ENCODE peak calls at places on chromosomes 4 and X, in six cellular contexts. One of them, this sample, is unnamed.

GRCh38 chrX:18875256-18875878 is 108.5 kb downstream of the PHKA2 start:
- DNase-seq in naive thymus-derived CD4-positive, alpha-beta T cell: no peak
- DNase-seq in G401: peak
- DNase-seq in CD4-positive, alpha-beta T cell: no peak
- DNase-seq in GM13976: no peak
- DNase-seq in activated T-helper 1 cell treated with Interleukin-2 at 50 U/mL for 16 hours: no peak
- DNase-seq in this sample: no peak

GRCh38 chr4:121256887-121257426 is 92.8 kb upstream of the TNIP3 start:
- DNase-seq in naive thymus-derived CD4-positive, alpha-beta T cell: no peak
- DNase-seq in CD4-positive, alpha-beta T cell: no peak
- DNase-seq in GM13976: no peak
- DNase-seq in G401: no peak
- DNase-seq in activated T-helper 1 cell treated with Interleukin-2 at 50 U/mL for 16 hours: no peak
- DNase-seq in this sample: no peak

GRCh38 chr4:111991797-111992196 is 153.5 kb upstream of the FAM241A start:
- DNase-seq in naive thymus-derived CD4-positive, alpha-beta T cell: no peak
- DNase-seq in activated T-helper 1 cell treated with Interleukin-2 at 50 U/mL for 16 hours: no peak
- DNase-seq in G401: no peak
- DNase-seq in CD4-positive, alpha-beta T cell: no peak
- DNase-seq in GM13976: no peak
- DNase-seq in this sample: no peak

GRCh38 chr4:103046416-103047290 is 27.1 kb upstream of the SLC9B1 start:
- DNase-seq in CD4-positive, alpha-beta T cell: peak
- DNase-seq in naive thymus-derived CD4-positive, alpha-beta T cell: peak
- DNase-seq in G401: peak
- DNase-seq in GM13976: no peak
- DNase-seq in activated T-helper 1 cell treated with Interleukin-2 at 50 U/mL for 16 hours: no peak
- DNase-seq in this sample: peak

GRCh38 chr4:108417923-108418322 is 202.5 kb upstream of the RPL34 start:
- DNase-seq in naive thymus-derived CD4-positive, alpha-beta T cell: no peak
- DNase-seq in G401: no peak
- DNase-seq in GM13976: no peak
- DNase-seq in CD4-positive, alpha-beta T cell: no peak
- DNase-seq in activated T-helper 1 cell treated with Interleukin-2 at 50 U/mL for 16 hours: no peak
- DNase-seq in this sample: no peak

GRCh38 chr4:137310593-137311490 is 221.5 kb downstream of the PCDH18 start:
- DNase-seq in G401: no peak
- DNase-seq in CD4-positive, alpha-beta T cell: no peak
- DNase-seq in activated T-helper 1 cell treated with Interleukin-2 at 50 U/mL for 16 hours: no peak
- DNase-seq in naive thymus-derived CD4-positive, alpha-beta T cell: no peak
- DNase-seq in GM13976: no peak
- DNase-seq in this sample: no peak

GRCh38 chrX:95797344-95797743 is 887.3 kb upstream of the DIAPH2 start:
- DNase-seq in G401: no peak
- DNase-seq in CD4-positive, alpha-beta T cell: no peak
- DNase-seq in GM13976: no peak
- DNase-seq in naive thymus-derived CD4-positive, alpha-beta T cell: no peak
- DNase-seq in activated T-helper 1 cell treated with Interleukin-2 at 50 U/mL for 16 hours: no peak
- DNase-seq in this sample: peak

GRCh38 chrX:33339219-33339618 is 127.9 kb upstream of the DMD start:
- DNase-seq in GM13976: no peak
- DNase-seq in G401: no peak
- DNase-seq in CD4-positive, alpha-beta T cell: no peak
- DNase-seq in activated T-helper 1 cell treated with Interleukin-2 at 50 U/mL for 16 hours: no peak
- DNase-seq in naive thymus-derived CD4-positive, alpha-beta T cell: no peak
- DNase-seq in this sample: peak

GRCh38 chrX:129980043-129980442 is 2.4 kb upstream of the BCORL1 start:
- DNase-seq in CD4-positive, alpha-beta T cell: no peak
- DNase-seq in activated T-helper 1 cell treated with Interleukin-2 at 50 U/mL for 16 hours: peak
- DNase-seq in naive thymus-derived CD4-positive, alpha-beta T cell: no peak
- DNase-seq in GM13976: peak
- DNase-seq in G401: peak
- DNase-seq in this sample: no peak

GRCh38 chrX:107730991-107731766 is 44.4 kb downstream of the TSC22D3 start:
- DNase-seq in activated T-helper 1 cell treated with Interleukin-2 at 50 U/mL for 16 hours: no peak
- DNase-seq in GM13976: no peak
- DNase-seq in G401: no peak
- DNase-seq in CD4-positive, alpha-beta T cell: no peak
- DNase-seq in naive thymus-derived CD4-positive, alpha-beta T cell: no peak
- DNase-seq in this sample: no peak

GRCh38 chr4:169103966-169104412 is 93.9 kb upstream of the CBR4 start:
- DNase-seq in CD4-positive, alpha-beta T cell: no peak
- DNase-seq in naive thymus-derived CD4-positive, alpha-beta T cell: no peak
- DNase-seq in activated T-helper 1 cell treated with Interleukin-2 at 50 U/mL for 16 hours: no peak
- DNase-seq in GM13976: no peak
- DNase-seq in G401: peak
- DNase-seq in this sample: peak

GRCh38 chrX:39000802-39001201 is 199.5 kb downstream of the MID1IP1 start:
- DNase-seq in G401: no peak
- DNase-seq in activated T-helper 1 cell treated with Interleukin-2 at 50 U/mL for 16 hours: no peak
- DNase-seq in CD4-positive, alpha-beta T cell: no peak
- DNase-seq in GM13976: no peak
- DNase-seq in naive thymus-derived CD4-positive, alpha-beta T cell: no peak
- DNase-seq in this sample: no peak

GRCh38 chrX:109533005-109533404 is 3.6 kb upstream of the NXT2 start:
- DNase-seq in naive thymus-derived CD4-positive, alpha-beta T cell: no peak
- DNase-seq in activated T-helper 1 cell treated with Interleukin-2 at 50 U/mL for 16 hours: no peak
- DNase-seq in CD4-positive, alpha-beta T cell: no peak
- DNase-seq in GM13976: no peak
- DNase-seq in G401: no peak
- DNase-seq in this sample: no peak

GRCh38 chr4:113809313-113809712 is 47.8 kb upstream of the CAMK2D start:
- DNase-seq in activated T-helper 1 cell treated with Interleukin-2 at 50 U/mL for 16 hours: no peak
- DNase-seq in CD4-positive, alpha-beta T cell: no peak
- DNase-seq in naive thymus-derived CD4-positive, alpha-beta T cell: no peak
- DNase-seq in GM13976: no peak
- DNase-seq in G401: no peak
- DNase-seq in this sample: no peak

GRCh38 chr4:186587416-186588018 is 32.1 kb upstream of the MTNR1A start:
- DNase-seq in GM13976: peak
- DNase-seq in G401: peak
- DNase-seq in CD4-positive, alpha-beta T cell: peak
- DNase-seq in naive thymus-derived CD4-positive, alpha-beta T cell: peak
- DNase-seq in activated T-helper 1 cell treated with Interleukin-2 at 50 U/mL for 16 hours: peak
- DNase-seq in this sample: peak

GRCh38 chr4:109334129-109334528 is 31.7 kb upstream of the COL25A1 start:
- DNase-seq in naive thymus-derived CD4-positive, alpha-beta T cell: no peak
- DNase-seq in G401: no peak
- DNase-seq in activated T-helper 1 cell treated with Interleukin-2 at 50 U/mL for 16 hours: no peak
- DNase-seq in CD4-positive, alpha-beta T cell: no peak
- DNase-seq in GM13976: no peak
- DNase-seq in this sample: no peak

GRCh38 chr4:10691651-10692050 is 7.1 kb upstream of the CLNK start:
- DNase-seq in GM13976: no peak
- DNase-seq in G401: peak
- DNase-seq in CD4-positive, alpha-beta T cell: no peak
- DNase-seq in naive thymus-derived CD4-positive, alpha-beta T cell: no peak
- DNase-seq in activated T-helper 1 cell treated with Interleukin-2 at 50 U/mL for 16 hours: no peak
- DNase-seq in this sample: no peak

GRCh38 chr4:84530449-84530848 is 31.4 kb upstream of the NKX6-1 start:
- DNase-seq in naive thymus-derived CD4-positive, alpha-beta T cell: no peak
- DNase-seq in G401: no peak
- DNase-seq in GM13976: no peak
- DNase-seq in CD4-positive, alpha-beta T cell: no peak
- DNase-seq in activated T-helper 1 cell treated with Interleukin-2 at 50 U/mL for 16 hours: no peak
- DNase-seq in this sample: no peak

GRCh38 chr4:33841120-33841519 is 2403.2 kb downstream of the ARAP2 start:
- DNase-seq in CD4-positive, alpha-beta T cell: no peak
- DNase-seq in GM13976: no peak
- DNase-seq in G401: no peak
- DNase-seq in naive thymus-derived CD4-positive, alpha-beta T cell: no peak
- DNase-seq in activated T-helper 1 cell treated with Interleukin-2 at 50 U/mL for 16 hours: no peak
- DNase-seq in this sample: peak

GRCh38 chr4:143626134-143626859 is 74.2 kb downstream of the FREM3 start:
- DNase-seq in activated T-helper 1 cell treated with Interleukin-2 at 50 U/mL for 16 hours: no peak
- DNase-seq in CD4-positive, alpha-beta T cell: no peak
- DNase-seq in GM13976: no peak
- DNase-seq in naive thymus-derived CD4-positive, alpha-beta T cell: no peak
- DNase-seq in G401: no peak
- DNase-seq in this sample: no peak

GRCh38 chr4:125704726-125705125 is 390.0 kb downstream of the FAT4 start:
- DNase-seq in CD4-positive, alpha-beta T cell: no peak
- DNase-seq in activated T-helper 1 cell treated with Interleukin-2 at 50 U/mL for 16 hours: no peak
- DNase-seq in naive thymus-derived CD4-positive, alpha-beta T cell: no peak
- DNase-seq in GM13976: no peak
- DNase-seq in G401: no peak
- DNase-seq in this sample: peak

GRCh38 chr4:184937030-184937710 is 81.1 kb upstream of the HELT start:
- DNase-seq in CD4-positive, alpha-beta T cell: no peak
- DNase-seq in G401: no peak
- DNase-seq in GM13976: no peak
- DNase-seq in naive thymus-derived CD4-positive, alpha-beta T cell: no peak
- DNase-seq in activated T-helper 1 cell treated with Interleukin-2 at 50 U/mL for 16 hours: no peak
- DNase-seq in this sample: no peak

GRCh38 chr4:74056858-74057562 is 18.5 kb upstream of the CXCL3 start:
- DNase-seq in G401: no peak
- DNase-seq in GM13976: no peak
- DNase-seq in naive thymus-derived CD4-positive, alpha-beta T cell: no peak
- DNase-seq in CD4-positive, alpha-beta T cell: no peak
- DNase-seq in activated T-helper 1 cell treated with Interleukin-2 at 50 U/mL for 16 hours: no peak
- DNase-seq in this sample: no peak

This sample was measured in mesendoderm.